ENCODE peak calls at places on chromosomes 13 and 19, in five cellular contexts. V is suprapubic skin, E is sigmoid colon, L is transverse colon, O is GM12878. P is an unnamed sample.

GRCh38 chr19:37243206-37243632 is 25.2 kb downstream of the ZNF383 start:
- DNase-seq in O (no peak), L (no peak), E (no peak), V (no peak), P (no peak)

GRCh38 chr13:51451134-51451466 is 1.7 kb downstream of the INTS6 start:
- DNase-seq in E (no peak), O (no peak), L (no peak), V (no peak), P (no peak)

GRCh38 chr19:19591133-19591825 is 27.2 kb downstream of the PBX4 start:
- DNase-seq in O (peak), V (no peak), E (no peak), L (peak), P (peak)

GRCh38 chr13:27280009-27280646 is 9.5 kb downstream of the RASL11A start:
- DNase-seq in L (no peak), E (no peak), O (no peak), V (no peak), P (no peak)

GRCh38 chr19:23777216-23777615 is 18.5 kb upstream of the ZNF681 start:
- DNase-seq in V (peak), O (no peak), E (no peak), L (peak), P (no peak)

GRCh38 chr13:30234763-30235162 is 72.6 kb downstream of the KATNAL1 start:
- DNase-seq in V (no peak), O (no peak), E (no peak), L (no peak), P (no peak)

GRCh38 chr19:45663800-45664199 is 4.2 kb upstream of the GIPR start:
- DNase-seq in L (no peak), O (no peak), V (no peak), E (no peak), P (no peak)

GRCh38 chr13:98541211-98541610 is 35.7 kb downstream of the STK24 start:
- DNase-seq in L (no peak), O (no peak), E (peak), V (no peak), P (no peak)

GRCh38 chr13:102400619-102401125 is 1.2 kb downstream of the FGF14 start:
- DNase-seq in L (no peak), E (no peak), O (no peak), V (no peak), P (no peak)

DNA sequence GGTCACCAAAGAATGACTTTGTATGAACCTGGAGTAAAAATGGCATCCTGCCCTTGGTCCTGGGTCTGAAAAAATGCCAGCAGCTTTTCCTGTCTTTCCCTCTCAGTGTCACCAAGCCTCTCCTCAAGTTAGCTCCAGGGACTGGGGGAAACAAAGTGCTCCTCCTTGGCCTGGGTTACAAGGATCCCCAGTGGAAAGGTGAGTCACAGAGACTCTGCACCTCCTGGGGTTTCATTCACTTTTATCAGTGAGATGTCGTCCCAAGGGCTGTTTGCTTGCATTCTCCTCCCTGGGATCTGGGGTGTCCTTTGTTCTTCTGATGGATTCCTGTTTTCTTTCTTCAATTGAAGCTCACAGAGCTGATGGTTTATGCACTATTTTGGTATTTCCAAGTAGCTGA is 93.2 kb upstream of the CSNK1A1L start:
- DNase-seq in V (no peak), O (no peak), L (no peak), E (no peak), P (no peak)
- TF ChIP-seq POLR2A in V (no peak), O (no peak), L (no peak), E (no peak), P (no peak)

GRCh38 chr19:11339254-11340098 is at the start of gene RAB3D:
- DNase-seq in E (peak), L (peak), O (peak), V (peak), P (peak)
- TF ChIP-seq POLR2AphosphoS5 in E (peak), L (peak), O (no peak), V (no peak), P (peak)

GRCh38 chr13:114110091-114110829 is 22.2 kb downstream of the RASA3 start:
- DNase-seq in L (peak), V (no peak), O (no peak), E (peak), P (no peak)
- H3K27ac ChIP-seq in L (peak), V (no peak), O (no peak), E (peak), P (peak)

DNA sequence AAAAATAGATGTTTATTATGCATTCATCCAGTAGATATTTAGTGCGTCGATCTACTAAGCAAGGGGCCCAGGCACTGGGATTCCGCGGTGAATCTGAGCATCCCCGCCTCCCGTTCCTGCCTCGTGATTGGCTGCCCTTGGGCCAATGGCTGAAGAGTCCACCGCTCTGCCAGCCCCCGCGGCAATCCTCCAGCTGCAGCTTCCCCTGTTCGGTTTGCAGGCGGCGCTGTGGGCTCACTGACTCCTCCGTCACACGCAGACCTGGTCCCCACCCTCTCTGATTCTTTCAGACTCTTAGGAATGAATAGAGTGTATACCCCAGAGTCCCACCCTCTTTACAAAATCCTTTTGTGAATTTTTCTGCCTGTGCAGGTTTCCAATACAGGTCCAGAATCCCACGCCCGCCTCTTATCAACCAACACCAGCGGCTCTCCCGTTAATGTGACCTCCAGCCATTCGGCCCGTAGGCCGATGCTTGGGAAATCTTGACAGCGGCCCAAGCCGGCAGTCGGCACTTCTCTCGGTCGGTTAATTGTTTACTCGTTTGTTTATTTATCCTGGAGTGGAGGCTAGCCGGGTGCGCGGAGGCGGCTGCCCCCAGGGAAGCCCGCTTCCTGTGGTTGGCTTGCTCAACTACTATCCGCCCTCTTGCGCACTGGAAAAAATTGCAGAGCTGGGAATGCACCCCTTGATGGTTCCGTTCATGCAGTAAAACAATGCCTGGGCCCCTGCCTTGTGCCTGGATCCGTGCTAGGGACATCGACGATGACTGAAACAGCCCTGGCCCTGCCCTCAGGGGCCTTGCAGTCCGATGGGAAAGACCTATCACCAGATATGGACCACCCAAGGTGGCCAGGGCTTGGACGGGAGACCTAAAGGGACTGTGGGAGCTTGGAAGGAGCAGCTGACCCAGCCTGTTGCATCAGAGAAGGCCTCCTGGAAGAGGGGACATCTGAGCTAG is 4.5 kb upstream of the ARHGAP35 start:
- DNase-seq in E (peak), V (peak), L (peak), O (peak), P (peak)
- TF ChIP-seq POLR2A in E (no peak), V (no peak), L (no peak), O (no peak), P (no peak)

GRCh38 chr13:77515785-77516184 is 19.7 kb upstream of the SCEL start:
- DNase-seq in O (no peak), E (no peak), V (no peak), L (no peak), P (no peak)
- TF ChIP-seq POLR2AphosphoS5 in O (no peak), E (no peak), V (no peak), L (no peak), P (no peak)

DNA sequence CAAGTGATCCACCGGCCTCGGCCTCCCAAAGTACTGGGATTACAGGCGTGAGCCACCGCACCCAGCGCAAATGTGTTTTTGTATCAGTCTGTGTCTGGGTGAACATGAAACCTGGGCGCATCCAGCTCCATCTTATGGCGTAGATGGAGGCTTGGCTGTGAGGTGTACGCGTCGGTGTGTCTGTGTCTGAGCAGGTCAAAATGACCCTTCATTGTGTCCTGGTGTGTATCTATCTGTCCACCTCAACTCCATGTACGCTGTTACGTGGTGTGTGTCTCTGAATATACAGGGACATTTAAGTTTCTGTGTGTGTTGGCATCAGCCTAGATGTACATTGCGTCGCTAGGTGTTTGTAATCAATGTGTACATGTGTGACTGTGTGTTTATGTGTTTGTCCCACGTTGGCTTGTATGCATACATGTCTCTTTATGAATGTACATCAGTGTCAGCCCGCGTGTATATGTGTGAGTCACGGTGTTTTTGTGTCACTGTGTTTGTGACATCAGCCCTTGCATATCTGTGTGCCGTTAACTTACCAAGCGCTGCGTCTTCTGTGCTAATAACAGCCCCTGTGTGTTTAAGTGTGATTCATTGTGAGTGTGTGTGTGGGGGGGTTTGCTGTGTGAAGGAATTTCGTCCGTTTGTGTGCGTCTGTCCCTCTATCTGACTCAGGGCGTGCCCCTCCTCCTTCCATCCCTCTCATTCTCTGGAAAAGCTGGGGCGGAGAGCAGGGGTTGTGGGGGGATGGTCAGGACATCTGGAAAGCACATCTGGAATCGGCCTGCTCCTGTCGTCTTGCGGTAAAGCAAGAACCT is 6.4 kb downstream of the AXL start:
- DNase-seq in E (peak), L (peak), V (no peak), O (no peak), P (peak)
- H3K27ac ChIP-seq in E (peak), L (peak), V (peak), O (no peak), P (peak)

GRCh38 chr19:2164020-2164988 is 571 bp downstream of the DOT1L start:
- DNase-seq in E (peak), O (no peak), V (peak), L (no peak), P (peak)
- TF ChIP-seq POLR2A in E (no peak), O (peak), V (no peak), L (no peak), P (no peak)

DNA sequence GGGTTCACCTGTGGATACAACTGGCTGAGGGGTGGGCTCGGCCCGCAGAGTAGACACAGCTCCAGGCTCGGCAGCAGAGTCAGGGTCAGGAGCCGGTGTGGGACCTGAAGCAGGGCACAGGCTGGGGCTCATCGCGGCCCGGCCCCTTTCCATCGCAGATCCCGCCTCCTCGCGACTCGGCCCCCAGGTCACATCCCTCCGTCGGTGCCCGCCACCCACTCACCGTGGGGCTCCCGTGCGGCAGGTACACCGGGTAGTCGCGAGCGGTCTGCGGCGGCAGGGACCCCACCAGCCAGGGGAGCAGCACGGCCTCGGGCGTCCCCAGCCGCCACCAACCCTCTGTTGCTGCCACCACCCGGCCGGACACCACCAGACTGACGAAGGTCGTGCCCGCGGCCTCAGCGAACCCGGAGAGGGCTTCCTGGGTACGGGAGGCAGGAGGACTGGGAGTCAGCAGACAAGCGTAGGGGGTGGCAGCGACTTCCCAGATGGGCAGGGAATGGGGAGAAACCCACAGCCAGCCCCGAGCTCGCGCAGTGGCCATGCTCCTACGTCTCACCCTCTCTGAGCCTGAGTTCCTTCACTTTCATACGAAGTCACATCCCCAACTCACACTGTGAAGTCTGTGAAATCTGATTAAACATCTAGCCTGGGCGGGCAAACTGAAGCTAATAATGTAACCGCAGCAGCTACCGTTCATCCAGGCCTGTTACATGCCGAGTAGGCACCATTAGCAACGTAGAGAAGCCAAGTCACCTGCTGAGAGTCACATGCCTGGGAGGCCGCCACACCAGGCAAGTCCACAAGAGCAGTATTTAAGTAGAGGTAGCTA is 3.7 kb downstream of the FUZ start:
- DNase-seq in V (peak), E (peak), O (no peak), L (peak), P (peak)
- TF ChIP-seq POLR2AphosphoS5 in V (no peak), E (no peak), O (no peak), L (peak), P (no peak)

P was measured in breast epithelium.